ENCODE peak calls at places on chromosome 15, in five cellular contexts. One of them, this sample, is unnamed.

GRCh38 chr15:65420975-65421359 is 1.8 kb downstream of the IGDCC4 start:
- DNase-seq in choroid plexus epithelial cell: no peak
- DNase-seq in progenitor cell of endocrine pancreas: no peak
- DNase-seq in nucleus accumbens: no peak
- DNase-seq in NCI-H82: no peak
- DNase-seq in this sample: no peak

GRCh38 chr15:52318729-52319500 is 23.3 kb upstream of the MYO5C start:
- DNase-seq in choroid plexus epithelial cell: no peak
- DNase-seq in progenitor cell of endocrine pancreas: no peak
- DNase-seq in nucleus accumbens: no peak
- DNase-seq in NCI-H82: no peak
- DNase-seq in this sample: no peak

GRCh38 chr15:67068724-67069400 is 3.5 kb downstream of the SMAD3 start:
- DNase-seq in choroid plexus epithelial cell: no peak
- DNase-seq in progenitor cell of endocrine pancreas: no peak
- DNase-seq in nucleus accumbens: no peak
- DNase-seq in NCI-H82: peak
- DNase-seq in this sample: no peak

GRCh38 chr15:70768247-70768883 is 5.0 kb upstream of the UACA start:
- DNase-seq in choroid plexus epithelial cell: no peak
- DNase-seq in progenitor cell of endocrine pancreas: no peak
- DNase-seq in nucleus accumbens: no peak
- DNase-seq in NCI-H82: no peak
- DNase-seq in this sample: no peak

GRCh38 chr15:58463815-58464697 is 32.3 kb downstream of the LIPC start:
- DNase-seq in choroid plexus epithelial cell: no peak
- DNase-seq in progenitor cell of endocrine pancreas: no peak
- DNase-seq in nucleus accumbens: no peak
- DNase-seq in NCI-H82: no peak
- DNase-seq in this sample: no peak

GRCh38 chr15:92117301-92117731 is 263.8 kb downstream of the SLCO3A1 start:
- DNase-seq in choroid plexus epithelial cell: no peak
- DNase-seq in progenitor cell of endocrine pancreas: no peak
- DNase-seq in nucleus accumbens: no peak
- DNase-seq in NCI-H82: no peak
- DNase-seq in this sample: no peak

GRCh38 chr15:45095661-45096060 is 18.3 kb downstream of the DUOX2 start:
- DNase-seq in choroid plexus epithelial cell: no peak
- DNase-seq in progenitor cell of endocrine pancreas: no peak
- DNase-seq in nucleus accumbens: no peak
- DNase-seq in NCI-H82: no peak
- DNase-seq in this sample: no peak

GRCh38 chr15:78077053-78077859 is at the start of gene TBC1D2B:
- DNase-seq in choroid plexus epithelial cell: peak
- DNase-seq in progenitor cell of endocrine pancreas: peak
- DNase-seq in nucleus accumbens: peak
- DNase-seq in NCI-H82: peak
- DNase-seq in this sample: no peak

GRCh38 chr15:64985382-64986033 is 4.2 kb downstream of the SPG21 start:
- DNase-seq in choroid plexus epithelial cell: peak
- DNase-seq in progenitor cell of endocrine pancreas: no peak
- DNase-seq in nucleus accumbens: no peak
- DNase-seq in NCI-H82: no peak
- DNase-seq in this sample: no peak

GRCh38 chr15:54347082-54347827 is 369.0 kb downstream of the UNC13C start:
- DNase-seq in choroid plexus epithelial cell: no peak
- DNase-seq in progenitor cell of endocrine pancreas: no peak
- DNase-seq in nucleus accumbens: no peak
- DNase-seq in NCI-H82: no peak
- DNase-seq in this sample: no peak

GRCh38 chr15:37108725-37109124 is 8.4 kb upstream of the MEIS2 start:
- DNase-seq in choroid plexus epithelial cell: no peak
- DNase-seq in progenitor cell of endocrine pancreas: no peak
- DNase-seq in nucleus accumbens: no peak
- DNase-seq in NCI-H82: no peak
- DNase-seq in this sample: no peak

This sample was measured in non-pigmented ciliary epithelial cell.